ENCODE peak calls at places on chromosomes 11 and 22, in ten cellular contexts. U is CD8-positive, alpha-beta T cell; N is left ventricle myocardium inferior; W is left lung; G is H9; T is transverse colon; J is WERI-Rb-1; R is mammary epithelial cell; Z is IMR-90; A is colonic mucosa. H is an unnamed sample.
A peak's percentile ranks its signal among the peaks of the same experiment; 100 is the strongest.

GRCh38 chr11:119089319-119089718 is 4.6 kb downstream of the HMBS start:
- DNase-seq in R (no peak), Z (no peak), N (no peak), T (no peak), J (peak; percentile 78), W (no peak), G (no peak), U (no peak), A (no peak), H (no peak)

GRCh38 chr11:64297722-64298358 is 2.3 kb upstream of the CATSPERZ start:
- DNase-seq in U (no peak), J (no peak), W (no peak), Z (no peak), T (peak; percentile 38), N (no peak), G (no peak), A (no peak), R (no peak), H (no peak)

GRCh38 chr11:118609380-118610219 is 2.2 kb downstream of the PHLDB1 start:
- DNase-seq in G (no peak), W (no peak), U (peak; percentile 38), Z (peak; percentile 34), J (no peak), T (no peak), A (no peak), N (no peak), R (no peak), H (peak; percentile 11)

GRCh38 chr22:22342697-22343602 is 98.4 kb downstream of the VPREB1 start:
- DNase-seq in J (peak; percentile 87), A (peak; percentile 90), R (peak; percentile 70), N (peak; percentile 27), W (peak; percentile 89), G (peak; percentile 93), T (peak; percentile 86), U (peak; percentile 68), Z (no peak), H (peak; percentile 5)

GRCh38 chr22:36183446-36183845 is 18.2 kb downstream of the APOL4 start:
- DNase-seq in A (no peak), U (no peak), G (no peak), R (no peak), N (no peak), J (no peak), W (no peak), T (no peak), Z (no peak), H (no peak)

GRCh38 chr11:2781413-2782274 is 81.8 kb upstream of the KCNQ1OT1 start:
- DNase-seq in A (peak; percentile 16), G (no peak), T (peak; percentile 7), R (no peak), W (peak; percentile 45), N (peak; percentile 7), J (no peak), Z (peak; percentile 21), U (no peak), H (no peak)

GRCh38 chr11:79050784-79051183 is 390.0 kb downstream of the TENM4 start:
- DNase-seq in A (no peak), W (no peak), J (no peak), N (peak; percentile 52), Z (peak; percentile 89), T (no peak), G (no peak), U (no peak), R (no peak), H (no peak)

GRCh38 chr11:118924591-118925585 is 838 bp downstream of the BCL9L start:
- DNase-seq in G (peak; percentile 71), N (peak; percentile 62), R (peak; percentile 46), J (peak; percentile 59), Z (peak; percentile 33), U (peak; percentile 52), T (peak; percentile 64), W (peak; percentile 85), A (peak; percentile 78), H (no peak)

GRCh38 chr11:59172345-59173079 is 580 bp downstream of the DTX4 start:
- DNase-seq in T (peak; percentile 52), R (peak; percentile 27), N (no peak), A (peak; percentile 69), Z (no peak), U (peak; percentile 25), G (peak; percentile 66), J (peak; percentile 11), W (peak; percentile 87), H (no peak)

GRCh38 chr11:63763506-63764200 is 4.9 kb downstream of the ZFTA start:
- DNase-seq in A (peak; percentile 27), J (no peak), W (no peak), U (no peak), R (no peak), G (peak; percentile 91), Z (no peak), N (peak; percentile 33), T (peak; percentile 40), H (no peak)

GRCh38 chr22:35307892-35308291 is 8.2 kb downstream of the TOM1 start:
- DNase-seq in Z (no peak), N (no peak), U (no peak), A (no peak), W (no peak), R (no peak), J (no peak), G (no peak), T (no peak), H (no peak)

GRCh38 chr22:45968751-45969413 is 8.1 kb downstream of the WNT7B start:
- DNase-seq in R (peak; percentile 86), N (no peak), T (no peak), G (no peak), W (no peak), A (no peak), J (no peak), Z (peak; percentile 92), U (no peak), H (no peak)

GRCh38 chr11:8838248-8838647 is 72.7 kb upstream of the AKIP1 start:
- DNase-seq in Z (peak; percentile 94), A (no peak), N (no peak), T (no peak), G (no peak), W (no peak), R (peak; percentile 54), J (no peak), U (no peak), H (no peak)

GRCh38 chr11:2365571-2366210 is 11.4 kb upstream of the CD81 start:
- DNase-seq in A (no peak), R (no peak), W (peak; percentile 58), G (no peak), Z (no peak), J (no peak), T (no peak), N (no peak), U (no peak), H (no peak)

GRCh38 chr22:19479358-19480172 is at the start of gene CDC45:
- DNase-seq in J (peak; percentile 96), W (peak; percentile 93), T (peak; percentile 97), Z (peak; percentile 98), A (peak; percentile 96), U (peak; percentile 91), R (peak; percentile 98), N (peak; percentile 96), G (peak; percentile 98), H (peak; percentile 92)

GRCh38 chr22:48357961-48358360 is 1469.7 kb downstream of the BRD1 start:
- DNase-seq in U (no peak), R (no peak), Z (no peak), W (no peak), J (no peak), T (no peak), N (no peak), A (no peak), G (no peak), H (no peak)
- H3K27ac ChIP-seq in U (no peak overlapping the region), R (no peak overlapping the region), Z (no peak overlapping the region), W (no peak overlapping the region), J (no peak overlapping the region), T (no peak overlapping the region), N (no peak overlapping the region), A (no peak overlapping the region), G (no peak overlapping the region), H (no peak overlapping the region)

DNA sequence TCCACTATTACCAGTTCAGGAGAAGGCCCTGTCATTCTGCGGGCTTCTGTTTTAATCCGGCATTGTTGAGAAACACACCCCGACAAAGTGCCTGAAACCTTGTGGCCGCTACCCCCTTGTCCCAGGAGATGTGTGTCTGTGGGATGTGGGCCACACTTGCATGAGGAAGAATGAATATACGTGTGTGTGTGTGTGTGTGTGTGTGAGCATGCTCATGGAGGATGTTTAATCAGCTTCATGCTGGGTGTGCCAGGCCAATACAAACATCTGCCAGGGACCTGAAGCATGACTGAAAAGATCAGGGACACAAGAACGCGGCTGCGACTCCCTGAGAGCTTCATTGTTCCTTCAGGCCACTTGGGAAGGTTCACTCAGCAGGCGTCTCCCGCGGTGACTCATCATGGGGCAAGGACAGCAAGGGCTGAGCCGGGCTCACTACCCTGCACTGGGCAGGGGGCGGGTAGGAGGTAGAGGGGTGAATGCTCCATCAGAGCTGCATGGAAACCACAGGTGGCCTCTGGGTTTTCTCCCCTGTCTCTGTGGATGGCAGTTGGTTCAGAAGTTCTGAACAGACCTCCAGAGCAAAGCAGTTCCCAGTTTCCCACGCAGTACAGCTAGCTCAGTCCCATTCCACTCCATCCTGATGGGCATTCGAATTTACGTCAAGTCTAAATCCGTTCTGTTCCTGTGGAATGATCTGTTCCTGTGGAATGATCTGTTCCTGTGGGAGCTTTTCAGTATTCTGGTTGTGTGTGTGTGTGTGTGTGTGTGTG is 7.0 kb upstream of the MALAT1 start:
- DNase-seq in J (peak; percentile 68), W (peak; percentile 91), T (peak; percentile 90), R (peak; percentile 88), G (peak; percentile 82), U (no peak), Z (peak; percentile 98), A (peak; percentile 91), N (peak; percentile 79), H (no peak)
- H3K27ac ChIP-seq in J (peak overlapping the region; percentile 17), W (peak overlapping the region; percentile 94), T (peak overlapping the region; percentile 99), R (peak overlapping the region; percentile 98), G (no peak overlapping the region), U (no peak overlapping the region), Z (peak overlapping the region; percentile 98), A (peak overlapping the region; percentile 99), N (peak overlapping the region; percentile 99), H (no peak overlapping the region)

DNA sequence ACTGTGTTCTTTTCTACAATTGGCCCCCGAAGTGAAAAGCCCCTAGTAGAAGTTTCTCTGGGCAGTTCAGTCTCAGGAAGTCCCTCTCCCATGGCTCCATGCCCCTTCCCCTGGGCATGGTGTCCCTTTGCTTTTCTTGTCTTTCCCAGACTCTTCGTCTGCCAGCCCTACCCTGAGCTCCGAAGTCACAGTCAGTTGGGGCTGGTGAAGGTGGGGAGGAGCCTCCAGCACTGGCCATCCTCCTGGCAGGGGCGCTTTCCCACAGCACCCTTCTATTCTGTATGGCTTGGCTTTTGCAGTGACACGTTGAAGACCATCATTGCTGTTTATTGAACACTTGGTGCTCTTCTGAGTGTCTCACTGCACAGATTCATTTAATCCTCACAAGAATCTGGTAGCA is 195.1 kb upstream of the CADM1 start:
- DNase-seq in R (no peak), G (no peak), Z (no peak), T (no peak), N (no peak), J (no peak), U (no peak), A (no peak), W (no peak), H (no peak)
- H3K27ac ChIP-seq in R (no peak overlapping the region), G (no peak overlapping the region), Z (no peak overlapping the region), T (peak overlapping the region; percentile 58), N (peak overlapping the region; percentile 77), J (no peak overlapping the region), U (no peak overlapping the region), A (no peak overlapping the region), W (no peak overlapping the region), H (no peak overlapping the region)

DNA sequence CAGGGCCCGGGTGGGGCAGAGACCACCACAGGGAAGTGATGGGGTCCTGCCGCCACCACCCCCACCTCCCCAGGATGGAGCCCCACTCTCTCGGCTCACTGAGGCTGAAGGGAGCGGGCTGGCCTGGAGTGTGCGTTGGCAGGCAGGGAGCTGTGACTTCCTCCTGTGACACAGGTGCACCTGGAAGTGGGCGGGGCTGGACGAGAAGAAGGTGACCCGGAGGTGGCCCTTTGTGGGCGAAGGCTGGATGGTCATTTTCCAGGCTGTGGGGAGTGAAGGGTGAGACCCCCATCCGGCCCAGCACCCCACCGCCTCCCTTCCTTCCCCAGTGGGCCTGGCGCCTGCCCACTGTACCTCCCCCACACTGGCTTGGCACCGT is 15.4 kb downstream of the IL17REL start:
- DNase-seq in Z (no peak), J (no peak), N (no peak), W (peak; percentile 82), U (no peak), G (no peak), R (no peak), T (peak; percentile 82), A (peak; percentile 87), H (no peak)
- H3K27ac ChIP-seq in Z (no peak overlapping the region), J (no peak overlapping the region), N (no peak overlapping the region), W (no peak overlapping the region), U (no peak overlapping the region), G (no peak overlapping the region), R (no peak overlapping the region), T (peak overlapping the region; percentile 41), A (peak overlapping the region; percentile 67), H (no peak overlapping the region)